ENCODE peak calls at places on chromosomes 13 and 19, in nine cellular contexts. G, I, M, P, W, F, Z, A and N are unnamed samples.

GRCh38 chr19:29014857-29015436 is 198.0 kb downstream of the UQCRFS1 start:
- DNase-seq in G (no peak), I (no peak), M (no peak), P (no peak), W (no peak), F (no peak), Z (no peak), A (no peak), N (no peak)

GRCh38 chr13:100203696-100204367 is 114.9 kb downstream of the PCCA start:
- DNase-seq in G (no peak), I (no peak), M (no peak), P (no peak), W (no peak), F (no peak), Z (no peak), A (no peak), N (no peak)

GRCh38 chr13:48403151-48403631 is 9.7 kb downstream of the LPAR6 start:
- DNase-seq in G (no peak), I (no peak), M (no peak), P (no peak), W (no peak), F (no peak), Z (no peak), A (no peak), N (no peak)

GRCh38 chr19:40445006-40445312 is 824 bp upstream of the SERTAD3 start:
- DNase-seq in G (no peak), I (no peak), M (no peak), P (no peak), W (no peak), F (no peak), Z (no peak), A (no peak), N (no peak)

GRCh38 chr13:24668955-24669354 is 11.3 kb upstream of the ATP12A start:
- DNase-seq in G (no peak), I (no peak), M (peak; percentile 80), P (no peak), W (peak; percentile 86), F (peak; percentile 93), Z (no peak), A (no peak), N (no peak)

GRCh38 chr13:59677966-59678814 is 485.5 kb downstream of the DIAPH3 start:
- DNase-seq in G (no peak), I (peak; percentile 40), M (no peak), P (no peak), W (no peak), F (no peak), Z (peak; percentile 64), A (no peak), N (no peak)

GRCh38 chr19:33250500-33250899 is 24.9 kb upstream of the SLC7A10 start:
- DNase-seq in G (no peak), I (no peak), M (no peak), P (no peak), W (no peak), F (no peak), Z (no peak), A (no peak), N (no peak)

GRCh38 chr13:37656247-37656940 is 57.8 kb upstream of the POSTN start:
- DNase-seq in G (no peak), I (no peak), M (no peak), P (no peak), W (no peak), F (no peak), Z (no peak), A (no peak), N (no peak)

GRCh38 chr19:55272142-55272541 is 7.8 kb downstream of the HSPBP1 start:
- DNase-seq in G (no peak), I (no peak), M (peak; percentile 41), P (no peak), W (no peak), F (no peak), Z (no peak), A (no peak), N (no peak)

GRCh38 chr19:55277494-55277893 is 2.4 kb downstream of the HSPBP1 start:
- DNase-seq in G (no peak), I (no peak), M (peak; percentile 51), P (no peak), W (no peak), F (no peak), Z (no peak), A (no peak), N (no peak)

GRCh38 chr19:55275851-55276719 is 3.8 kb downstream of the HSPBP1 start:
- DNase-seq in G (no peak), I (no peak), M (peak; percentile 44), P (no peak), W (no peak), F (no peak), Z (no peak), A (no peak), N (no peak)

GRCh38 chr19:55276720-55277430 is 3.0 kb downstream of the HSPBP1 start:
- DNase-seq in G (no peak), I (no peak), M (peak; percentile 60), P (no peak), W (no peak), F (no peak), Z (no peak), A (no peak), N (no peak)

DNA sequence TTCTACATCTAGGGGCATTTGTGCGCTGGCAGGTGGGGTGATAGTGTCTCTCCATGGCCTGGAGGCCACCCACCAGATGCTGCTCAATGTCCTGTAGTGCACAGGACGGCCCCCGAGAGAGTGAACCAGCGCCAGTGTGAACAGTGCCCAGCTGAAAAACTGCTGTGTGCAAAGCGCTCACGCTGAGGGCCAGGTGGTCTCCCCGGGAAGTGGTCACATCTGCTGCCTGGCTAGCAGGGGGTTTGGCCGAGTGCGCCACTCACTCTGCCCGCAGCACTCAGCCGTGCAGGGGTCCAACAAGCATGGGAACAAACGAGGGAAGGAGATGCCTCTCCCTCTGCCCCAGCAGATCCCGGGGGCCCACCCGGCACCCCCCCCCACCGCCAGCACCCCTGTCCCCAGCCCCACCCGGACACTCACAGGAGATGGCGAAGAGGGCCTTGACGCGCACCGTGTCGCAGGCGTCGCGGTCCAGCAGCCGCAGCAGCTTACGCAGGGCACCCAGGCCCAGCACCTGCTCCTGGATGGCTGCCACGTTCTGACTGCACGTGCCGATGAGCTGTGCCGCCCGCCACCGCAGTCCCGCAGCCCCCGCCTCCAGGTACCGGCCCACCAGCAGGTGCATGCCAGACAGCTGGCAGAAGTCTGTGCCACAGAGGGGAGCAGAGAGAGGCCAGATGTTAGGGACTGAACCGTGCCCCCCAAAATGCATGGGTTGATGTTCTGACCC is 5.8 kb downstream of the HSPBP1 start:
- DNase-seq in G (no peak), I (no peak), M (peak; percentile 55), P (no peak), W (no peak), F (no peak), Z (no peak), A (no peak), N (no peak)
- H3K9me3 ChIP-seq in G (no peaks in the 10 kb centered on the region), I (no peaks in the 10 kb centered on the region), M (no peaks in the 10 kb centered on the region), P (no peaks in the 10 kb centered on the region), W (no peaks in the 10 kb centered on the region), F (no peaks in the 10 kb centered on the region), Z (no peaks in the 10 kb centered on the region), A (no peaks in the 10 kb centered on the region), N (no peaks in the 10 kb centered on the region)

DNA sequence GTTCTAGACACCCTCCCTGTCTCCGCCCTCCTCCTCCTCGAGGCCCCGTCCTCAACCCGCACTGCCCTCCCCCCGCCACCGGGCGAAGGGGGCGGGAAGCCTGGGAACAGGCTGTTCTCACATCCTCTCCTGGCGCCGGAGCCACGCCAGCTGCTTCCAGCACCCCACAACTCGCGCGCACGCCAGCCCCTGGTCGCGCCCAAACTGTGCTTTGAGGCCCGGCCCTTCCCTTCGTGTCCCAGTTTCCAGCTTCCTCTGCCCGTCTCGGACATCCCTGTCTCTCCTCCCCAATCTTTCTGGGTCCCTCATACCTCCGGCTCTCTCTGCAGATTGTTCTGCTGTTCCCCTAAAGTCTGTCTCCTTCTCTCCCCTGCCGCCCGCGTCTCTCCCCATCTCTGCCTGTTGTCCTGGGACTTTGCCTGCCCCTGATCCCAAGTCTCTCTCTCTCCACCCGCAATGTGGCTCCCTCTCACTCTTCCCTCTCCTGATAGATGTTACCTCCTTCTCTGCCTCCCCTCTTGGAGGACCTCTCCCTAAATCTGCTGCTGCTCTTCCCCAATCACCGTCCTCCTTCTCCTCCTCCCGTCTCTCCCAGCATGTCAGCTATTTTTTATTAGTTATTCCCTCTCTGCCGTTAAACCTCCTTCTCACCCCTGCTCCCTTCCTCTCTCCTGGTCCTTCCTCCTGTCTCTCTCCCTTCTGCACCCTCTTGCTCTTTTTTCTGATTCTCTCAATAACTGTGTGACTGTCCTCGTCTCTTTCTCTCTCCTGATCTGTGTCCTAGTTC is 14.2 kb downstream of the DPF1 start:
- DNase-seq in G (peak; percentile 82), I (peak; percentile 32), M (no peak), P (no peak), W (peak; percentile 50), F (peak; percentile 56), Z (peak; percentile 28), A (peak; percentile 26), N (no peak)
- H3K4me3 ChIP-seq in G (peak overlapping the region; percentile 15), I (no peak overlapping the region), M (no peak overlapping the region), P (peak overlapping the region; percentile 39), W (no peak overlapping the region), F (no peak overlapping the region), Z (peak overlapping the region; percentile 7), A (peak overlapping the region; percentile 48), N (no peak overlapping the region)

GRCh38 chr13:33208290-33208990 is 77.1 kb downstream of the STARD13 start:
- DNase-seq in G (no peak), I (no peak), M (no peak), P (no peak), W (no peak), F (peak; percentile 49), Z (no peak), A (no peak), N (no peak)

GRCh38 chr13:33206425-33206824 is 79.1 kb downstream of the STARD13 start:
- DNase-seq in G (no peak), I (no peak), M (no peak), P (no peak), W (no peak), F (no peak), Z (no peak), A (no peak), N (no peak)

GRCh38 chr13:33207616-33207964 is 78.0 kb downstream of the STARD13 start:
- DNase-seq in G (peak; percentile 17), I (peak; percentile 58), M (no peak), P (no peak), W (no peak), F (no peak), Z (no peak), A (no peak), N (no peak)

GRCh38 chr13:33205804-33206221 is 79.7 kb downstream of the STARD13 start:
- DNase-seq in G (no peak), I (peak; percentile 56), M (no peak), P (no peak), W (no peak), F (no peak), Z (no peak), A (no peak), N (no peak)

DNA sequence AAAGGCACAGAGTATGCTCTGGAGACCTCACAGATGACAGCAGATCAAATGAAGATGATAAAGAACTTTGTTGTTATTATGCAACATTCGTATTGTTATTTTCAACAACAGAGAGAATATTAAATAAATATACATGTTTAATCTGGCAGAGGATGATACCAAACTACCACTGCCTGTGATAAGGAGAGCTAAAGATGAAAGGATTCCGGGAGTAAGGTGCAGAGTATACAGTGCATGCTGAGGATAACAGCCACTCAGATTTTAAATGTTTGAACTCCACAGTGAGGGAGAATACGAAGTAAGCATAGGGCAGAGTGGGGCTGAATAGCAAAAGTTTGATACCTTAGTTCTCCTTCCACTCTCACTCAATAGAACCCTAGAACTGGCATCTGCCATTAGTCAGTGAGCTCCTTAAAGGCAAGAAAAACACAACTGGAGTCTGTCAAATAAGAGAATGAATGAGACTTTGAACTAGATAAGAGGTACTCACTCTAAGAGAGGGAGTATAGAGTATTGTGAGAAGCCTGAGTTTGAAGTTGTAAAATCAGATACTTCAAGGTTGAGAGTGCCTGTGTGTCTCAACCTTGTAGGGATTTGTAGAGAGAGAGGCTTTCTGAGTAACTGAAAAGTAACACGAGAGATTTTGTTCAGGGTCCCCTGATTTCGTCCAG is 78.5 kb downstream of the STARD13 start:
- DNase-seq in G (no peak), I (no peak), M (no peak), P (no peak), W (no peak), F (no peak), Z (no peak), A (no peak), N (no peak)
- H3K4me1 ChIP-seq in G (peaks cover 31% of the 10 kb centered on the region), I (peaks cover 60% of the 10 kb centered on the region), M (no peaks in the 10 kb centered on the region), P (no peaks in the 10 kb centered on the region), W (peaks cover 12% of the 10 kb centered on the region), F (peaks cover 7% of the 10 kb centered on the region), Z (peaks cover 17% of the 10 kb centered on the region), A (peaks cover 43% of the 10 kb centered on the region), N (no peaks in the 10 kb centered on the region)

GRCh38 chr13:27928805-27929753 is 9.3 kb downstream of the PDX1 start:
- DNase-seq in G (no peak), I (no peak), M (no peak), P (no peak), W (no peak), F (no peak), Z (no peak), A (no peak), N (no peak)
- H3K9me3 ChIP-seq in G (no peaks in the 10 kb centered on the region), I (no peaks in the 10 kb centered on the region), M (no peaks in the 10 kb centered on the region), P (no peaks in the 10 kb centered on the region), W (no peaks in the 10 kb centered on the region), F (no peaks in the 10 kb centered on the region), Z (no peaks in the 10 kb centered on the region), A (no peaks in the 10 kb centered on the region), N (no peaks in the 10 kb centered on the region)